ENCODE peak calls at places on chromosomes 6 and 20, in five cellular contexts. J is HepG2; I is GM13976; C is CD4-positive, alpha-beta T cell; Q is progenitor cell of endocrine pancreas. L is an unnamed sample.

GRCh38 chr20:3710027-3710426 is 2.4 kb downstream of the SIGLEC1 start:
- DNase-seq in J (no peak), I (no peak), C (no peak), Q (no peak), L (no peak)

GRCh38 chr20:46004813-46005505 is 3.7 kb upstream of the MMP9 start:
- DNase-seq in J (no peak), I (no peak), C (no peak), Q (no peak), L (no peak)

GRCh38 chr6:145845557-145845956 is 31.0 kb upstream of the FBXO30 start:
- DNase-seq in J (no peak), I (no peak), C (no peak), Q (no peak), L (no peak)

GRCh38 chr6:52500268-52501129 is 76.4 kb downstream of the TRAM2 start:
- DNase-seq in J (no peak), I (peak), C (no peak), Q (no peak), L (no peak)

GRCh38 chr6:15628499-15629131 is 34.2 kb downstream of the DTNBP1 start:
- DNase-seq in J (no peak), I (no peak), C (no peak), Q (no peak), L (no peak)

GRCh38 chr6:25788305-25788922 is 33.9 kb downstream of the SLC17A4 start:
- DNase-seq in J (peak), I (peak), C (peak), Q (no peak), L (no peak)

GRCh38 chr20:32315885-32316284 is 38.4 kb downstream of the KIF3B start:
- DNase-seq in J (no peak), I (no peak), C (no peak), Q (no peak), L (no peak)

GRCh38 chr20:63033635-63034510 is 27.1 kb upstream of the BHLHE23 start:
- DNase-seq in J (no peak), I (no peak), C (no peak), Q (no peak), L (peak)

GRCh38 chr20:21900431-21900830 is 195.0 kb downstream of the PAX1 start:
- DNase-seq in J (no peak), I (no peak), C (no peak), Q (no peak), L (no peak)

GRCh38 chr6:18488526-18489270 is 101.5 kb downstream of the RNF144B start:
- DNase-seq in J (no peak), I (no peak), C (no peak), Q (no peak), L (no peak)

GRCh38 chr6:159213401-159213800 is 44.2 kb downstream of the FNDC1 start:
- DNase-seq in J (no peak), I (no peak), C (no peak), Q (no peak), L (no peak)

GRCh38 chr6:111873178-111874029 is at the start of gene FYN:
- DNase-seq in J (peak), I (peak), C (peak), Q (peak), L (peak)

GRCh38 chr6:111874030-111874425 is 776 bp upstream of the FYN start:
- DNase-seq in J (no peak), I (peak), C (peak), Q (no peak), L (no peak)

GRCh38 chr6:111871207-111871606 is 2.0 kb downstream of the FYN start:
- DNase-seq in J (no peak), I (peak), C (no peak), Q (no peak), L (no peak)

GRCh38 chr6:111871725-111872520 is 1.3 kb downstream of the FYN start:
- DNase-seq in J (peak), I (peak), C (no peak), Q (no peak), L (no peak)

DNA sequence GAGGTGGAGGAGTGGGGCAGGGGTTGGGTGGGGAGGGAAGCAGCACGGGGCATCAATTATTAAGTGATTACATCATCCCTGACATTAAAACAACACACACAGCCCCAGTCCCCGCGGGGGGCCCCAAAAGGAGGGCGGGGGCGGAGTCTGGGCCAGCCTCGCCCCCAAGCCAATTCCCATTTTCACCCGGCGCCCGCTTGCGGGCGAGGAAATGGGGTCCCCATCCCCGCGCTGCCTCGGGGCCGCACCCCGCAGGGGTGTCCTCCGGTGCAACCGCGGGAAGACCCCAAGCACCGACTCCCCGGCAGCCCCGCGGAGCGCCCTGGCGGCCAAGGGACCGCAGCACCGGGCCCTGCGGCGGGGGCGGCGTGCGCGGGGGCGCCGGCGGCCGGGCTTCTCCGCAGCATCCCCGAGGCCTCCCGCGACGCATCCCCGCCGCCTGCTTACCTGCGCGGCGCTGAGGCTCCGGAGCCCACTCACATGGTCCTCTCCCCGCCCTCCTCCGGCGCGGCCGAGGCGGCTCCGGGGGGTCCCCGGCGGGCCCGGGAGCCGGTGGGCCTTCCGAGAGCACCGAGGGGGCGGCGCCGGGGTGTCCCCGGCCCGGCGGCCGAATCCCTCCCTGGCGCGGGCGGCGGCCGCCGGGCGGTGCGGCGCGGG is 603 bp downstream of the FYN start:
- DNase-seq in J (no peak), I (peak), C (peak), Q (peak), L (peak)
- TF ChIP-seq CTCF in J (no peak), I (no peak), C (no peak), Q (no peak), L (no peak)

DNA sequence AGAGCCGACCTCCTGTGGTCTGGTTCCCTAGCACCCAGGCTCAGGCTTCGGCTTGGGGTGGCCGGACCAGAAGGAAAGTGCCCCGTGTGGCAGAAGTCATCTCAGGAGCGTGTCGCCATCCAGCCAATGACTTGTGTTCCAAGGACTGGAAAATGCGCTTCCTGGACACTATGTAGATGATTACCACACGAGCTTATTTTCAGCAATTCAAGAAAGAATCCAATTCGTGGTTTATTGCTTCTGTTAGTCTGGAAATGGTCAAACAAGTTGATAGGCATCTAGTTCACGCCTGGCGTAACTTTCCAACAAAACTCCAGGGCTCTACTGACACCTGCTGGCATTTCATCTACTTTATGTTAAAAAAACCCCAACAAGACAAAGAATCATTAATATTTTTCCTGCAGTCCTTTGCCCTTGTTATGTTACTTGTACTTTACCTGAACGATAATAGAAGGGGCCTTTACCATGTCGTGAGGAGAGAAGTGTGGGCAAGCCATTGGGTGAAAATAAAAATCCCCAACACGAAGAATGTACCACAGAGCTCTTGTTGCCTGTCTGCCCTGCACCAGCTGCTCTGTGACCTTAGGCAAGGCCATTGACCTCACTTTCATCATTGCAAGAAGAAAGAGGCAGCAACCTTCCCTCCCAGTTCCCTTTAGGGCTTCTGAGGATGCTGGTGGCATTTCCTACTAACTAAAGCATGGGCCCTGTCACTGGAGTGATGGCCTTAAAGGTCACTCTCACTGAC is 154.7 kb upstream of the LAMP5 start:
- DNase-seq in J (peak), I (no peak), C (no peak), Q (no peak), L (no peak)
- TF ChIP-seq CTCF in J (peak), I (no peak), C (no peak), Q (peak), L (peak)

GRCh38 chr6:152596706-152597105 is 40.5 kb downstream of the SYNE1 start:
- DNase-seq in J (no peak), I (no peak), C (no peak), Q (no peak), L (no peak)

GRCh38 chr6:152594726-152595125 is 42.4 kb downstream of the SYNE1 start:
- DNase-seq in J (no peak), I (no peak), C (no peak), Q (no peak), L (no peak)

GRCh38 chr6:152598858-152599537 is 38.2 kb downstream of the SYNE1 start:
- DNase-seq in J (no peak), I (no peak), C (no peak), Q (no peak), L (no peak)

GRCh38 chr6:152598421-152598820 is 38.7 kb downstream of the SYNE1 start:
- DNase-seq in J (no peak), I (no peak), C (no peak), Q (no peak), L (no peak)

GRCh38 chr6:152595507-152595906 is 41.7 kb downstream of the SYNE1 start:
- DNase-seq in J (peak), I (no peak), C (no peak), Q (no peak), L (no peak)
- TF ChIP-seq CTCF in J (peak), I (no peak), C (no peak), Q (peak), L (no peak)

GRCh38 chr6:8195040-8195713 is 92.8 kb upstream of the EEF1E1 start:
- DNase-seq in J (peak), I (no peak), C (no peak), Q (no peak), L (no peak)
- TF ChIP-seq CTCF in J (no peak), I (no peak), C (no peak), Q (peak), L (peak)

GRCh38 chr6:163903528-163903927 is 489.0 kb downstream of the QKI start:
- DNase-seq in J (no peak), I (no peak), C (no peak), Q (no peak), L (no peak)

GRCh38 chr6:163904161-163904560 is 489.6 kb downstream of the QKI start:
- DNase-seq in J (no peak), I (no peak), C (no peak), Q (no peak), L (no peak)

GRCh38 chr6:163900570-163900969 is 486.1 kb downstream of the QKI start:
- DNase-seq in J (no peak), I (no peak), C (no peak), Q (no peak), L (no peak)

GRCh38 chr6:163901681-163902080 is 487.2 kb downstream of the QKI start:
- DNase-seq in J (no peak), I (no peak), C (no peak), Q (no peak), L (no peak)

GRCh38 chr6:163902993-163903392 is 488.5 kb downstream of the QKI start:
- DNase-seq in J (no peak), I (no peak), C (no peak), Q (no peak), L (no peak)
- TF ChIP-seq CTCF in J (no peak), I (no peak), C (no peak), Q (no peak), L (no peak)